ENCODE peak calls at places on chromosome 10, in seven cellular contexts. D is heart left ventricle; R is activated CD4-positive, alpha-beta T cell treated with anti-CD3 and anti-CD28 coated beads, Interleukin-2, amount 50 U/mL, for 24 hours; B is EH; T is NCI-H446 treated with DMSO at 0.1 percent for 48 hours; W is activated T-helper 1 cell treated with Interleukin-2 at 50 U/mL for 16 hours; C is amygdala. N is an unnamed sample.

GRCh38 chr10:106387063-106387462 is 777.4 kb downstream of the SORCS1 start:
- DNase-seq in D (no peak), R (no peak), B (peak; percentile 70), T (no peak), W (no peak), C (no peak), N (no peak)

GRCh38 chr10:46198516-46198915 is 88.3 kb upstream of the ANTXRL start:
- DNase-seq in D (no peak), R (no peak), B (no peak), T (no peak), W (no peak), C (no peak), N (no peak)

GRCh38 chr10:31838709-31839108 is 89.9 kb downstream of the ARHGAP12 start:
- DNase-seq in D (no peak), R (no peak), B (no peak), T (no peak), W (no peak), C (no peak), N (no peak)

GRCh38 chr10:113228570-113228969 is 278.5 kb downstream of the TCF7L2 start:
- DNase-seq in D (no peak), R (no peak), B (peak; percentile 82), T (no peak), W (no peak), C (no peak), N (no peak)

GRCh38 chr10:85515316-85515715 is 851.3 kb downstream of the GRID1 start:
- DNase-seq in D (no peak), R (no peak), B (no peak), T (no peak), W (no peak), C (no peak), N (no peak)

GRCh38 chr10:49700997-49701396 is 21.5 kb downstream of the C10orf53 start:
- DNase-seq in D (no peak), R (no peak), B (no peak), T (no peak), W (no peak), C (no peak), N (no peak)

GRCh38 chr10:71966046-71967004 is 2.1 kb downstream of the CHST3 start:
- DNase-seq in D (no peak), R (no peak), B (peak; percentile 87), T (no peak), W (no peak), C (no peak), N (no peak)

GRCh38 chr10:110883924-110884323 is 12.2 kb downstream of the PDCD4 start:
- DNase-seq in D (no peak), R (no peak), B (no peak), T (no peak), W (no peak), C (no peak), N (no peak)

GRCh38 chr10:101611506-101611905 is 23.4 kb downstream of the DPCD start:
- DNase-seq in D (no peak), R (no peak), B (peak; percentile 28), T (no peak), W (no peak), C (no peak), N (no peak)

GRCh38 chr10:119005377-119006043 is 24.0 kb upstream of the NANOS1 start:
- DNase-seq in D (no peak), R (no peak), B (peak; percentile 52), T (no peak), W (no peak), C (no peak), N (no peak)

GRCh38 chr10:128009357-128009756 is 102.5 kb downstream of the PTPRE start:
- DNase-seq in D (peak; percentile 48), R (no peak), B (no peak), T (no peak), W (no peak), C (no peak), N (no peak)

GRCh38 chr10:116868722-116869121 is 19.4 kb downstream of the ENO4 start:
- DNase-seq in D (no peak), R (no peak), B (no peak), T (no peak), W (no peak), C (no peak), N (no peak)

GRCh38 chr10:74056081-74056818 is 58.3 kb downstream of the VCL start:
- DNase-seq in D (no peak), R (no peak), B (peak; percentile 77), T (no peak), W (no peak), C (no peak), N (no peak)

GRCh38 chr10:1324914-1325313 is 268.7 kb downstream of the WDR37 start:
- DNase-seq in D (no peak), R (no peak), B (no peak), T (no peak), W (no peak), C (no peak), N (no peak)

GRCh38 chr10:80500572-80501380 is 36.9 kb upstream of the SH2D4B start:
- DNase-seq in D (peak; percentile 82), R (no peak), B (no peak), T (no peak), W (no peak), C (no peak), N (no peak)

GRCh38 chr10:29667191-29667590 is 32.4 kb upstream of the SVIL start:
- DNase-seq in D (no peak), R (no peak), B (no peak), T (no peak), W (no peak), C (no peak), N (no peak)

GRCh38 chr10:113751116-113751728 is at the start of gene PLEKHS1:
- DNase-seq in D (no peak), R (no peak), B (peak; percentile 87), T (no peak), W (no peak), C (no peak), N (no peak)

GRCh38 chr10:11104772-11105675 is 87.4 kb downstream of the CELF2 start:
- DNase-seq in D (no peak), R (no peak), B (no peak), T (no peak), W (no peak), C (no peak), N (no peak)

GRCh38 chr10:110074298-110074697 is 66.5 kb downstream of the ADD3 start:
- DNase-seq in D (no peak), R (no peak), B (peak; percentile 8), T (no peak), W (no peak), C (no peak), N (no peak)

GRCh38 chr10:124512040-124512428 is 50.4 kb downstream of the LHPP start:
- DNase-seq in D (peak; percentile 12), R (no peak), B (no peak), T (no peak), W (no peak), C (no peak), N (no peak)

GRCh38 chr10:24202181-24202570 is 6.8 kb upstream of the KIAA1217 start:
- DNase-seq in D (no peak), R (no peak), B (no peak), T (no peak), W (no peak), C (no peak), N (no peak)

N was measured in effector memory CD4-positive, alpha-beta T cell.